ENCODE peak calls at places on chromosomes 3 and 15, in eight cellular contexts. Z, X, Y, L, M, T, N and W are unnamed samples.

GRCh38 chr3:114519415-114519814 is 225.6 kb downstream of the TIGIT start:
- DNase-seq in Z (peak; percentile 95), X (no peak), Y (peak; percentile 52), L (peak; percentile 33), M (peak; percentile 77), T (peak; percentile 18), N (no peak), W (peak; percentile 73)

GRCh38 chr3:101020616-101021015 is 27.4 kb upstream of the ABI3BP start:
- DNase-seq in Z (peak; percentile 59), X (no peak), Y (no peak), L (no peak), M (peak; percentile 9), T (no peak), N (no peak), W (no peak)

GRCh38 chr3:155745795-155746550 is 1.1 kb upstream of the PLCH1 start:
- DNase-seq in Z (no peak), X (no peak), Y (peak; percentile 48), L (no peak), M (peak; percentile 50), T (no peak), N (no peak), W (peak; percentile 26)

GRCh38 chr3:140859592-140860336 is 81.9 kb upstream of the SLC25A36 start:
- DNase-seq in Z (no peak), X (no peak), Y (no peak), L (no peak), M (peak; percentile 12), T (no peak), N (no peak), W (no peak)

GRCh38 chr3:29478671-29479070 is 197.8 kb downstream of the RBMS3 start:
- DNase-seq in Z (no peak), X (no peak), Y (no peak), L (no peak), M (peak; percentile 51), T (no peak), N (no peak), W (peak; percentile 37)

GRCh38 chr3:10867384-10867783 is 51.4 kb downstream of the SLC6A11 start:
- DNase-seq in Z (peak; percentile 24), X (no peak), Y (peak; percentile 75), L (no peak), M (peak; percentile 9), T (peak; percentile 30), N (no peak), W (peak; percentile 2)

GRCh38 chr15:87576486-87577176 is 679.9 kb downstream of the NTRK3 start:
- DNase-seq in Z (no peak), X (no peak), Y (no peak), L (no peak), M (no peak), T (no peak), N (no peak), W (no peak)

GRCh38 chr3:170809021-170809974 is 60.7 kb downstream of the RPL22L1 start:
- DNase-seq in Z (peak; percentile 84), X (no peak), Y (peak; percentile 64), L (no peak), M (peak; percentile 77), T (peak; percentile 71), N (no peak), W (peak; percentile 66)

GRCh38 chr3:89314454-89314853 is 207.0 kb downstream of the EPHA3 start:
- DNase-seq in Z (peak; percentile 46), X (no peak), Y (peak; percentile 49), L (no peak), M (peak; percentile 58), T (peak; percentile 32), N (no peak), W (peak; percentile 42)

GRCh38 chr15:56076651-56077050 is 83.2 kb upstream of the NEDD4 start:
- DNase-seq in Z (no peak), X (no peak), Y (no peak), L (no peak), M (no peak), T (no peak), N (no peak), W (no peak)

GRCh38 chr3:79086514-79086913 is 681.3 kb downstream of the ROBO1 start:
- DNase-seq in Z (peak; percentile 75), X (peak; percentile 25), Y (peak; percentile 74), L (peak; percentile 21), M (peak; percentile 44), T (peak; percentile 55), N (no peak), W (peak; percentile 25)

GRCh38 chr3:116444819-116445290 is 432 bp downstream of the LSAMP start:
- DNase-seq in Z (no peak), X (no peak), Y (peak; percentile 41), L (no peak), M (peak; percentile 33), T (no peak), N (no peak), W (peak; percentile 26)

GRCh38 chr3:189967254-189967865 is 153.3 kb downstream of the P3H2 start:
- DNase-seq in Z (peak; percentile 76), X (no peak), Y (peak; percentile 73), L (no peak), M (peak; percentile 44), T (peak; percentile 30), N (peak; percentile 13), W (no peak)

GRCh38 chr3:134607054-134608022 is 43.5 kb downstream of the KY start:
- DNase-seq in Z (peak; percentile 73), X (no peak), Y (no peak), L (no peak), M (peak; percentile 23), T (no peak), N (no peak), W (peak; percentile 12)

GRCh38 chr15:91528811-91529210 is 324.7 kb upstream of the SLCO3A1 start:
- DNase-seq in Z (no peak), X (no peak), Y (no peak), L (no peak), M (peak; percentile 22), T (no peak), N (no peak), W (peak; percentile 20)

GRCh38 chr15:78242128-78242527 is 7.8 kb upstream of the ACSBG1 start:
- DNase-seq in Z (peak; percentile 9), X (no peak), Y (peak; percentile 31), L (no peak), M (no peak), T (no peak), N (no peak), W (no peak)

GRCh38 chr3:140468407-140468806 is 209.5 kb upstream of the TRIM42 start:
- DNase-seq in Z (no peak), X (no peak), Y (no peak), L (no peak), M (no peak), T (no peak), N (no peak), W (no peak)

GRCh38 chr3:56042326-56042951 is 425.8 kb downstream of the ERC2 start:
- DNase-seq in Z (peak; percentile 59), X (peak; percentile 33), Y (peak; percentile 71), L (no peak), M (peak; percentile 58), T (no peak), N (no peak), W (peak; percentile 50)

GRCh38 chr3:180678231-180678630 is 1.1 kb downstream of the CCDC39 start:
- DNase-seq in Z (no peak), X (no peak), Y (no peak), L (no peak), M (no peak), T (no peak), N (no peak), W (no peak)

GRCh38 chr15:77066961-77067690 is 3.8 kb downstream of the TSPAN3 start:
- DNase-seq in Z (no peak), X (no peak), Y (no peak), L (no peak), M (peak; percentile 26), T (no peak), N (no peak), W (no peak)

GRCh38 chr15:39628131-39628482 is 47.2 kb downstream of the THBS1 start:
- DNase-seq in Z (no peak), X (no peak), Y (peak; percentile 59), L (peak; percentile 47), M (no peak), T (no peak), N (no peak), W (no peak)

GRCh38 chr3:114307841-114308228 is 14.0 kb downstream of the TIGIT start:
- DNase-seq in Z (no peak), X (no peak), Y (no peak), L (no peak), M (no peak), T (no peak), N (no peak), W (no peak)

DNA sequence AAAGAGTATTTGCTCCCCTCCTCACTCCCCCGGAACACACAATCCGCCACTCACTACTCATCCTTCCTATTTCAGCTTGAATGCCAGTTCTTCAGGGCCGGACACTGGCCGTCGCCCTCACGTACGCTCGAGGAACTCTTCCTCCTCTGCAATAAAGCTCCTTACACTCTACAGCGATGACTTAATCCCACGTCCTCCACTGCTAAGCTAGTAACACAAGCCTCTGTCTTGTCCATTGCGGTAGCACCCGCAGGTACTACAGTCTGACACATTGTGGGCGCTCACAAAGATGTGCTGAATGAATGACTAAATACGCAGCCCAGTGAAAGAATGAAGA is 625 bp upstream of the EPHB3 start:
- DNase-seq in Z (no peak), X (no peak), Y (no peak), L (no peak), M (no peak), T (no peak), N (no peak), W (peak; percentile 64)
- H3K4me3 ChIP-seq in Z (peak overlapping the region; percentile 22), X (peak overlapping the region; percentile 20), Y (no peak overlapping the region), L (peak overlapping the region; percentile 65), M (peak overlapping the region; percentile 46), T (no peak overlapping the region), N (peak overlapping the region; percentile 42), W (peak overlapping the region; percentile 47)

GRCh38 chr3:53073553-53074365 is 27.9 kb upstream of the SFMBT1 start:
- DNase-seq in Z (no peak), X (no peak), Y (no peak), L (no peak), M (no peak), T (no peak), N (no peak), W (no peak)
- H3K4me3 ChIP-seq in Z (no peak overlapping the region), X (no peak overlapping the region), Y (no peak overlapping the region), L (peak overlapping the region; percentile 67), M (no peak overlapping the region), T (no peak overlapping the region), N (peak overlapping the region; percentile 86), W (no peak overlapping the region)

DNA sequence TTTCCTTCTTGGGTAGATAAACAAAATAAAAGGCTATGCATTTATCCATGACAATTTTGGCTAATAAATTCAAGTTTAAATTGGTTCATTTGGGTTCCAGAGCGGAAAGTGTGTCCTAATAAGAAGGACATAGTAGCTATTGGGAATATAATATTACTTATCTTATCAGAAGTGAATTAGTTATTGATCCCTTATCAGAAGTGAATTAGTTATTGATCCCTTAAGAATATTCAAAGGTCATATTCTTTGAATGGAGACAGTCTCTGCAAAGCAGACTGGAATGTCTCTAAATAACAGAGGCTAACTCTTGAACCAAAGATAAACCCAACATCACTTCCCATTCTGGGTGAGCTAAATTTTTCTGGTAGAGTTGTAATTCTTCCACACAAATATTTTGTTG is 290.7 kb upstream of the BCHE start:
- DNase-seq in Z (no peak), X (no peak), Y (no peak), L (no peak), M (no peak), T (no peak), N (no peak), W (no peak)
- H3K4me3 ChIP-seq in Z (no peak overlapping the region), X (no peak overlapping the region), Y (no peak overlapping the region), L (no peak overlapping the region), M (no peak overlapping the region), T (no peak overlapping the region), N (no peak overlapping the region), W (no peak overlapping the region)

DNA sequence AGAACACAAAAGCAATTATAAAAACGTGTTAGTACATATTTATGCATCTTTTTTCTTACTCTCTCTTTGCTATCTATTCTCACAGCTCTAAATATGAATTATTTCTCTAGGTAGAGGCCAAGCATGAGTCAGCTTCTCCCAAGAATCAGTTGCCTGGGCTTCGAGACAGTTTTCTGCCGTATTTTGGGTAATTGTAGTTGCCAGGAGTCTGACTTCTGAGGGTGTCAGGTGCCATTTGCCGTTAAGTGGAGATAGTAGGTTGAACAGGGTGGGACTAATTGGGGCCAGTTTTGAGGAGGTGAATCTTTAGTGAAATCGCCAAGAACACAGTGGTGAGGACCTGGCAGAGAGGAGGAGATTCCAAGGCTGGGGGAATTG is 7.8 kb upstream of the NRROS start:
- DNase-seq in Z (no peak), X (no peak), Y (no peak), L (no peak), M (peak; percentile 7), T (no peak), N (peak; percentile 32), W (no peak)
- H3K4me3 ChIP-seq in Z (peak overlapping the region; percentile 65), X (peak overlapping the region; percentile 82), Y (peak overlapping the region; percentile 28), L (peak overlapping the region; percentile 58), M (peak overlapping the region; percentile 67), T (peak overlapping the region; percentile 69), N (peak overlapping the region; percentile 46), W (peak overlapping the region; percentile 75)